ENCODE peak calls at places on chromosomes 4 and X, in four cellular contexts. I is HepG2, R is GM12878, Q is K562. V is an unnamed sample.
A peak's percentile ranks its signal among the peaks of the same experiment; 100 is the strongest.

GRCh38 chr4:186936496-186937375 is 213.1 kb upstream of the FAT1 start:
- DNase-seq in R (no peak), Q (no peak), I (peak; percentile 95), V (peak; percentile 84)

GRCh38 chr4:149291463-149291862 is 524.2 kb downstream of the IQCM start:
- DNase-seq in I (no peak), Q (no peak), R (no peak), V (no peak)

GRCh38 chr4:117447925-117448324 is 362.5 kb upstream of the TRAM1L1 start:
- DNase-seq in Q (no peak), R (no peak), I (peak; percentile 12), V (no peak)

GRCh38 chr4:39521253-39521908 is 5.9 kb downstream of the UGDH start:
- DNase-seq in R (no peak), I (no peak), Q (no peak), V (no peak)

GRCh38 chr4:168585168-168586091 is 88.6 kb downstream of the PALLD start:
- DNase-seq in I (peak; percentile 20), R (no peak), Q (peak; percentile 38), V (peak; percentile 63)

GRCh38 chr4:253936-254756 is 51.1 kb downstream of the ZNF732 start:
- DNase-seq in R (no peak), Q (no peak), I (no peak), V (no peak)

GRCh38 chr4:172147702-172148101 is 334.5 kb downstream of the GALNTL6 start:
- DNase-seq in R (no peak), Q (no peak), I (no peak), V (no peak)

GRCh38 chr4:184668511-184669114 is 19.1 kb downstream of the PRIMPOL start:
- DNase-seq in I (no peak), Q (no peak), R (no peak), V (no peak)

GRCh38 chr4:25966171-25966570 is 52.2 kb downstream of the SMIM20 start:
- DNase-seq in R (no peak), Q (no peak), I (no peak), V (no peak)

GRCh38 chr4:46886711-46887110 is 22.3 kb downstream of the COX7B2 start:
- DNase-seq in I (peak; percentile 1), Q (no peak), R (no peak), V (no peak)

GRCh38 chrX:92247076-92247475 is 467.9 kb downstream of the PCDH11X start:
- DNase-seq in R (no peak), Q (no peak), I (no peak), V (no peak)

GRCh38 chr4:2417765-2418651 is at the start of gene ZFYVE28:
- DNase-seq in Q (peak; percentile 36), R (no peak), I (no peak), V (no peak)

GRCh38 chr4:120524237-120524636 is 398.3 kb downstream of the PRDM5 start:
- DNase-seq in I (no peak), Q (no peak), R (no peak), V (no peak)

GRCh38 chr4:18039113-18039512 is 17.6 kb upstream of the LCORL start:
- DNase-seq in I (no peak), R (no peak), Q (no peak), V (no peak)

GRCh38 chrX:68114573-68115199 is 318.6 kb downstream of the OPHN1 start:
- DNase-seq in Q (no peak), I (no peak), R (no peak), V (no peak)

DNA sequence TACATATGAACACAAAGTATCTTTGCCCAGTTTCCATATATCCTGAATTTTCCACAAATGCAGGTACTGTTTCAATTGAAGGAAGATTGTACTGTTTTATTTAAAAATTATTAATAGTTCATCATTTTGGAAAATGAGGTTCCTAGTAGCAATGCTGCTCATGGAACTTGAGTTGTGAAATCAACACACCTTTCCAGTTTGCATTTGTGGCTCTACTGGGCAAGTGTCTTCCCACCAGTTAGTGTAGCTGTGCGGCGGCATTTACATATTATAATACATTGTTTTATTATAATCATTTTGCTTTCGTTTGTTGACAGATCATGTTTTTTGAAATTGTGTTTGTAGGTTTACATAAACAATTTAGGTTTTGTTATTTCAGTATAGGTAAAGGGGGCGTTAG is 2.0 kb upstream of the DDX3X start:
- DNase-seq in I (no peak), R (no peak), Q (no peak), V (no peak)
- TF ChIP-seq POLR2AphosphoS5 in I (no peak), R (no peak), Q (no peak), V (no peak)

DNA sequence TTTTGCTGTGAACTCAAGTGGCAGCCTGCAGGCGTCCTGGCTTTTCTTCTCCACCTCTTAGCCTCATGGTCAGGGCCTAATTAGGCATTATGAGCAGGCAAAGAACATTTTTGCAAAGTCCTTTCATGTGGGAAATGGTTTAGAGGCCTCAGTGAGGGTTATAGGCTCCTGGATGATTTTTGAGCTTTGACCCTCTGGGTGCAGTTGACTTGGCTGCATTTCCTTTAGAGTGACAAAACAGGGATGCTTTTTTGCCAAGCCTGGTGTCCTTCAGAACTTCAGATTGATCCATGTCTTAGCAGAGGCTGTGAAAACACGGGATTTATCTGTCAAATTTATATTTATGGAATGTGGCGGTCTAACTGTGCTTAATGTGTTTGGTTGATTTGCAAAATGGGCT is 192.0 kb upstream of the ARX start:
- DNase-seq in I (no peak), Q (no peak), R (no peak), V (no peak)
- TF ChIP-seq ZBTB33 in I (no peak), Q (no peak), R (no peak), V (no peak)

DNA sequence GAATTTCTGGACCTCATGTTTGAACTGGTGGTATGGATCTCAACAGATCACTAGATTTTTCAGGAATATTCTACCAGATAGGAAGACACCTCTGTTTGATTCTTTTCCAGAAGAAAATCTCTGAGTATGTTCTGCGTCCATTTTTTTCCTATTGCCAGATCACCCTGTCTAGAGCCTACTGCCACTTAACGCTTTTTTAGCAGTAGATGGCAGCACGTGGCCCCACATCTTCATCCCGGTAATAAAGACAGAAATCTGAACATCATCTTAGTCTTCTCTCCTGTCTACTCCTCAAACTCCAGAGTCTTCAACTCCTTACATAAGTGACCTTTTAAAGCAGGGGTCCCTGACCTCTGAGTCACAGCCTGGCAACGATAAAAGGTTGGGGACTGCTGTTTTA is 184.7 kb downstream of the TMA16 start:
- DNase-seq in Q (no peak), I (peak; percentile 21), R (no peak), V (no peak)
- TF ChIP-seq EZH2 in Q (no peak), I (no peak), R (no peak), V (no peak)

GRCh38 chrX:43225626-43226328 is 430.3 kb upstream of the MAOA start:
- DNase-seq in R (no peak), I (peak; percentile 71), Q (no peak), V (no peak)

GRCh38 chrX:43224496-43224895 is 431.6 kb upstream of the MAOA start:
- DNase-seq in Q (no peak), R (no peak), I (no peak), V (no peak)
- TF ChIP-seq POLR2AphosphoS5 in Q (no peak), R (no peak), I (no peak), V (no peak)

V was measured in HCT116.